ENCODE peak calls at places on chromosomes 4 and X, in seven cellular contexts. K is prostate gland, B is fibroblast of mammary gland, F is AG09309, R is lower lobe of right lung, J is GM20000, M is lung. X is an unnamed sample.

GRCh38 chr4:997375-998071 is 4.3 kb upstream of the SLC26A1 start:
- DNase-seq in F (no peak), J (no peak), K (no peak), M (no peak), B (no peak), R (no peak), X (no peak)

GRCh38 chr4:82833696-82834313 is 35.2 kb upstream of the SCD5 start:
- DNase-seq in M (no peak), F (peak), J (no peak), R (no peak), B (peak), K (no peak), X (peak)

GRCh38 chr4:105951198-105951597 is 55.9 kb downstream of the NPNT start:
- DNase-seq in F (peak), M (no peak), K (no peak), B (peak), J (no peak), R (no peak), X (peak)

GRCh38 chr4:116132946-116133345 is 952.4 kb downstream of the TRAM1L1 start:
- DNase-seq in J (no peak), F (no peak), K (no peak), B (no peak), R (no peak), M (no peak), X (no peak)

GRCh38 chrX:119089619-119090018 is 16.8 kb downstream of the CT47C1 start:
- DNase-seq in K (no peak), R (no peak), F (no peak), J (no peak), B (no peak), M (no peak), X (no peak)

GRCh38 chr4:8821151-8821950 is 50.3 kb downstream of the HMX1 start:
- DNase-seq in R (peak), M (no peak), B (no peak), F (no peak), K (no peak), J (no peak), X (no peak)

GRCh38 chr4:123517971-123518370 is 121.4 kb downstream of the SPRY1 start:
- DNase-seq in B (peak), F (no peak), J (no peak), R (no peak), K (no peak), M (no peak), X (no peak)

GRCh38 chrX:9923357-9923756 is 43.8 kb upstream of the CLDN34 start:
- DNase-seq in M (no peak), R (no peak), K (no peak), F (no peak), J (no peak), B (no peak), X (no peak)

GRCh38 chrX:154981116-154981411 is 41.5 kb downstream of the F8 start:
- DNase-seq in R (no peak), K (no peak), J (no peak), B (no peak), M (no peak), F (no peak), X (no peak)

GRCh38 chr4:33715996-33716395 is 2528.3 kb downstream of the ARAP2 start:
- DNase-seq in F (peak), J (no peak), B (peak), M (no peak), R (no peak), K (no peak), X (peak)

GRCh38 chr4:165079476-165079875 is 25.8 kb downstream of the TRIM75 start:
- DNase-seq in J (no peak), B (peak), M (no peak), K (peak), F (no peak), R (no peak), X (no peak)

GRCh38 chrX:68692651-68693050 is 45.2 kb downstream of the STARD8 start:
- DNase-seq in K (no peak), M (no peak), B (peak), J (no peak), R (no peak), F (no peak), X (peak)

GRCh38 chrX:10722804-10723364 is 102.5 kb upstream of the MID1 start:
- DNase-seq in F (peak), K (peak), R (no peak), B (peak), J (peak), M (peak), X (peak)

GRCh38 chr4:110953191-110953590 is 330.3 kb upstream of the PITX2 start:
- DNase-seq in M (no peak), R (no peak), B (no peak), K (no peak), F (no peak), J (no peak), X (peak)

GRCh38 chrX:69616520-69617203 is 749 bp downstream of the EDA start:
- DNase-seq in R (peak), J (no peak), B (no peak), M (no peak), K (no peak), F (no peak), X (no peak)

GRCh38 chrX:70422886-70423336 is at the start of gene GDPD2:
- DNase-seq in F (no peak), J (no peak), M (no peak), K (no peak), B (peak), R (no peak), X (no peak)

GRCh38 chr4:41268024-41268423 is 11.3 kb downstream of the UCHL1 start:
- DNase-seq in M (no peak), F (no peak), J (no peak), K (no peak), R (no peak), B (no peak), X (no peak)

GRCh38 chrX:102042706-102043325 is 82.7 kb upstream of the TCEAL2 start:
- DNase-seq in F (peak), J (no peak), R (no peak), M (no peak), K (no peak), B (no peak), X (peak)

GRCh38 chrX:68534696-68535095 is 35.8 kb downstream of the YIPF6 start:
- DNase-seq in B (peak), R (no peak), J (no peak), M (no peak), F (no peak), K (no peak), X (no peak)

GRCh38 chr4:168666531-168666930 is 169.7 kb downstream of the PALLD start:
- DNase-seq in R (no peak), K (no peak), B (peak), J (no peak), F (peak), M (no peak), X (peak)

GRCh38 chrX:23855569-23855968 is 52.2 kb downstream of the APOO start:
- DNase-seq in M (no peak), F (no peak), J (no peak), R (no peak), K (no peak), B (no peak), X (no peak)

GRCh38 chrX:43469391-43470054 is 186.6 kb upstream of the MAOA start:
- DNase-seq in J (peak), K (no peak), M (no peak), F (no peak), B (no peak), R (no peak), X (no peak)

GRCh38 chrX:99095965-99096364 is 1314.1 kb downstream of the PCDH19 start:
- DNase-seq in R (no peak), M (no peak), K (no peak), J (no peak), B (no peak), F (no peak), X (no peak)

GRCh38 chrX:65871671-65872311 is 168.1 kb downstream of the VSIG4 start:
- DNase-seq in F (no peak), M (no peak), R (no peak), K (no peak), J (peak), B (no peak), X (no peak)

GRCh38 chrX:39242187-39242586 is 440.9 kb downstream of the MID1IP1 start:
- DNase-seq in B (peak), K (peak), R (no peak), F (no peak), J (peak), M (no peak), X (no peak)

GRCh38 chr4:6250235-6250983 is 19.2 kb upstream of the WFS1 start:
- DNase-seq in R (no peak), K (peak), M (no peak), F (peak), B (peak), J (peak), X (peak)
- TF ChIP-seq CTCF in R (peak), K (peak), M (peak), F (peak), B (peak), J (peak), X (peak)

DNA sequence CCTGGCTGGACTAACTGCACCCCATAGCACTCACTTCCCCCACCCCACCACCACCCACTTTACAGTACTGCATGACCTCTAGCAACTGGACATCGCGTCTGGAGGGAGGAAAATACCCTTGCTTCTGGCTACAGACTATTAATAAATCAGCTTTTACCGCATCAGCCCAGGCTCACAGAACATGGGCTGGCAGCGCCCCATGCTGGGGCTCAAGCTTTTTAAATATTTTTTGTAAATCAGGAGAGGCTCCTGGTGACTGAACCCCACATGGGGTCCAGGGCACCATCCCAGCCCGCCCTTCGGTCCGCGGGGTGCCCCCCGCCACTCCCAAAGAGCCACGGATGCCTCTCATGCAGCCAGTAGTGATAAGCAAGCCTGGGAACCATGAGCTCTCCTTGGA is 2.7 kb downstream of the HS6ST2 start:
- DNase-seq in M (no peak), R (no peak), K (no peak), B (no peak), J (no peak), F (no peak), X (no peak)
- TF ChIP-seq CTCF in M (no peak), R (no peak), K (no peak), B (no peak), J (no peak), F (no peak), X (no peak)

DNA sequence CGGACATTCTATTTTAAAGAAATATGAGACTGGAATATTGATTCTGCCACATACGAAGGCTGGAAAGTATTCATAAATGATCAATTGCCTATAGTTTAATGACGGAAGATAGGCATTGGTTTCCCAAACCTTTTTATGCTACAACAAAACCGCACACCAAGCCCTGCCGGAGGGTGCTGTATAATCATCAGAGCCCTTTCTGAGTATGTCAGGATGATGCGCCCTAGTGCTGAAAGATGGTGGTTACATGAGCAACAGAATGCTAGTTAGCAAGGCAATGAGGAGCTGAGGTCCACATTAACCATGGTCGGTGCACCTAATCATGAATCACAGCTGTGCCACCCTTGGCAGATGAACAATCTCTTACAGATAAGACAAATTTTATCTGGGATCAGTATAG is 491.0 kb downstream of the PACRGL start:
- DNase-seq in J (no peak), K (no peak), R (no peak), F (no peak), B (no peak), M (no peak), X (no peak)
- TF ChIP-seq CTCF in J (no peak), K (no peak), R (no peak), F (no peak), B (no peak), M (no peak), X (no peak)

GRCh38 chr4:138035781-138036258 is 206.3 kb downstream of the SLC7A11 start:
- DNase-seq in R (no peak), J (peak), F (no peak), B (peak), M (no peak), K (no peak), X (peak)
- TF ChIP-seq CTCF in R (peak), J (no peak), F (peak), B (peak), M (peak), K (peak), X (peak)

DNA sequence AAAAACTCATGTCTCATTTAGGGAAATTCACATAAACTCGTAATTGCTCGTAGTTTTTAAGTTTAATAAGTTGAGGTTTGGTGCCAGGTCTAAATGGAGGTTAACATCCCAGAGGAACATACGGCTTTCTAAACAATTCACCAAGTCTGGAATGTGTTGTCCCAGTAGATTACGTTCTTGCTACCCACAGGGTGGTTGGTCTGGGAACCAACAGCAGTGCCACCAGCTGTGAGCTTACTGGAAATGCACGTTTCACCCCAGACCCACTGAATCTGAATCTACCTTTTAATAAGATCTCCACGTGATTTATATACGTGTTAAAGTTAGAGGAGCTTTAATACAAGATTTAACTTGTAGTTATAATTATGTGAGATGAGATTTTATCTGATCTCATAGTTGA is 134.3 kb downstream of the BMPR1B start:
- DNase-seq in R (no peak), B (no peak), K (no peak), M (no peak), F (no peak), J (no peak), X (no peak)
- TF ChIP-seq CTCF in R (no peak), B (no peak), K (no peak), M (no peak), F (no peak), J (no peak), X (no peak)

DNA sequence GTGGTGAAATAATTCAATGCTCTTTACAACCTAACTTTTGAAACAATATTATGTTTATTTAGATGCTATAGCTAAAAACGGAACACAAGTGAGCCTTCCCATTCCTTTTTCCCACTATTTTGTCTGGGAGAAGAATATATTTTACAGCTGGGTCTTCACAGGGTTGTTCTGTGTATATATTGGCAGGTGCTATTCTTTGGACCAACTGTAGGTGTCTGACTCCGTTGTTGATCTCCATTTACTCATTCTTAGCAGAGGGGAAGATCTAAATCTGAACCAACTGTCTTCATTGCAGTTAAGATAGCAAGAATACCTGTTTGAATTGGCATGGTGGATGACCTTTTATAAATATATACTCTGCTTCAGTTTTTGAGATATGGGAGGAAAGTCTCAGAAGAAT is 257.4 kb downstream of the CFAP299 start:
- DNase-seq in J (peak), M (no peak), F (no peak), R (no peak), K (no peak), B (no peak), X (no peak)
- TF ChIP-seq CTCF in J (no peak), M (no peak), F (no peak), R (no peak), K (no peak), B (no peak), X (peak)